ENCODE peak calls at places on chromosomes 2 and 18, in four cellular contexts. D, H, O and J are unnamed samples.

GRCh38 chr2:186570587-186570986 is 19.3 kb upstream of the ITGAV start:
- DNase-seq in D (no peak), H (peak; percentile 52), O (no peak), J (no peak)

GRCh38 chr2:96489261-96489660 is 15.9 kb downstream of the NEURL3 start:
- DNase-seq in D (no peak), H (no peak), O (no peak), J (no peak)

GRCh38 chr18:57900906-57901305 is 97.8 kb upstream of the ATP8B1 start:
- DNase-seq in D (no peak), H (no peak), O (no peak), J (no peak)

GRCh38 chr2:102055346-102055975 is 63.7 kb downstream of the IL1R2 start:
- DNase-seq in D (peak; percentile 56), H (no peak), O (no peak), J (no peak)

GRCh38 chr2:25982273-25982967 is at the start of gene KIF3C:
- DNase-seq in D (peak; percentile 55), H (peak; percentile 77), O (peak; percentile 95), J (no peak)

GRCh38 chr2:230877737-230878598 is 13.2 kb downstream of the ITM2C start:
- DNase-seq in D (no peak), H (no peak), O (no peak), J (no peak)

GRCh38 chr2:147294825-147295392 is 549.9 kb upstream of the ACVR2A start:
- DNase-seq in D (no peak), H (no peak), O (no peak), J (no peak)

GRCh38 chr18:35334821-35335220 is 9.4 kb downstream of the ZNF24 start:
- DNase-seq in D (no peak), H (no peak), O (no peak), J (no peak)

GRCh38 chr2:83196225-83196624 is 1262.9 kb downstream of the SUCLG1 start:
- DNase-seq in D (peak; percentile 20), H (no peak), O (no peak), J (no peak)

GRCh38 chr2:165003443-165004130 is 48.3 kb upstream of the SLC38A11 start:
- DNase-seq in D (no peak), H (no peak), O (no peak), J (no peak)

GRCh38 chr2:241804326-241805276 is 4.4 kb upstream of the NEU4 start:
- DNase-seq in D (no peak), H (no peak), O (peak; percentile 70), J (peak; percentile 66)

GRCh38 chr2:25594991-25595390 is 78.4 kb downstream of the DTNB start:
- DNase-seq in D (no peak), H (no peak), O (no peak), J (no peak)

GRCh38 chr2:91975130-91975491 is 2896.1 kb upstream of the TEKT4 start:
- DNase-seq in D (no peak), H (no peak), O (peak; percentile 60), J (no peak)

GRCh38 chr2:83471708-83472107 is 987.4 kb downstream of the SUCLG1 start:
- DNase-seq in D (no peak), H (no peak), O (no peak), J (no peak)

GRCh38 chr18:74468547-74469014 is 11.5 kb upstream of the DIPK1C start:
- DNase-seq in D (no peak), H (no peak), O (no peak), J (no peak)

DNA sequence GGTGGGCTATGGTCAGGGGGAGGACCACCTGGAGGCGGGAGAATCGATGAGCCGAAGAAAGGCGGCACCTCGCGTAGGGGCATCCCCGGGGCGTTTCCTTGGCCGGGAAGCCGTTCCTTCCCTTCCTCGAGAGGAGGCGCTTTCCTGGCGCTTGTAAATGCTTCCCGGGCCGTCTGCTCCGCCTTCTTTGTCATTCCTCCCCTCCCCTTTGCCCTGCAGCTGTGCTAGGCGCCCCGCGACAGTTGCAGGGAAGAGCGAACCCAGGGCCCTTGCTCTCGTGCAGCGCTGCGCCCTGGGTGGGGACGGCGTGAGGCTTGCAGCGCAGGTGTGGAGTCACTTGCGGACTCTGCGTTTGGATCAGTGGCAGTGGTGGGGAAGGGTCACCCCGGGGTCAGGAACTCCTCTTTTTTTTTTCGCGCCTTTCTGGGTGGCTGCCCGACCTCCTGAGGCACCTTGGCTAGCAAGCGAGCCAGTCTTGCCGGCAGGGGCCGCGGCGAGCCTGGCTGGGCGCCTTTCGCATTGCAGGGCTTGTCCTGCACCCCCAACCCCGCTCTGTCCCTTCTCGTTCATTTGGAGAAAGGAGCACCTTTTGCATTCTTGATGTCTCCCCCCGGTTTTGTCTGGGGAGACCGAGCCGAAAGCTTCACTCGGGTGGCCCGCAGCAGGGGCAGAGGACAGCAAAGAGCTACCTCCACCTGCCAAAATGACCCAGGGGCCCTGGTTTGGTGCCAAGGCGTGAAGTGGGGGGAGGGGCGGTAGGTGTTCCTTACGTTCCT is 858 bp downstream of the KCNS3 start:
- DNase-seq in D (peak; percentile 56), H (no peak), O (peak; percentile 86), J (no peak)
- TF ChIP-seq CTCF in D (peak; percentile 39), H (peak; percentile 41), O (no peak), J (peak; percentile 24)

GRCh38 chr18:33440011-33440383 is 524 bp downstream of the CCDC178 start:
- DNase-seq in D (peak; percentile 18), H (no peak), O (no peak), J (no peak)

GRCh38 chr18:33444699-33445098 is 4.2 kb upstream of the CCDC178 start:
- DNase-seq in D (no peak), H (no peak), O (no peak), J (no peak)

DNA sequence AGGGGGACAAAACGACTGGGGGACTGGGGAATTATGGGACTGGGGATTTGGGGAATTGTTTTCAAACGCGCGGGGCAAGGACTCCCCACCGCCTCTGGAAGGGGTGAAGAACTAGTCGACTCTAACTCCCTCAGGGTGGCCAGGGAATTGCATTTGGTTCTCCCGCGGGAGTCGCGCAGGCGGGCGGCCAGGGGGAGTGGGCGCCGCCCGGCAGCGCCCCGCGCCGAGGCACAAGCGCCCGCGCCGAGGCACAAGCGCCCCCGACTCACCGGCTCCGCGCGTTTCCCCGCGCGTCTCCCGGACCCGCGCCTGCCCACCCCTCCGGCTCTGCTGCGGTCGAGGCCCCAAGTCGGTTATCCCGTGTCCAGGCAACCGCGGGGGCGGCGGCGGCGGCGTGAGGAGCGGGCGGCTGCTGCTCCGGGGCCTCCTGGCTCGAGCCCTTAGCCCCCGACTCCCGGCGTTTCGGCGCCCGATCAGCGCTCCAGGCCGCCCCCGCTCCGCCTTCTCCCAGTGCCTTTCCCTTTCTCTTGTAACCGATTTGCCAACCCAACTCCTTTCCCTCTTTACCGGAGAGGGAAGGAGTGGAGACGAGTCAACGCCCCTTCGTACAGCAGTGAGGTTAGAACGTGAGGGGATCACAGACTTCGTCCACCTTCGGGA is at the start of gene CCDC178:
- DNase-seq in D (peak; percentile 0), H (no peak), O (peak; percentile 74), J (no peak)
- H3K4me3 ChIP-seq in D (peak within 1 kb of the TSS; percentile 66), H (no peak within 1 kb of the TSS), O (peak within 1 kb of the TSS; percentile 22), J (peak within 1 kb of the TSS; percentile 88)

GRCh38 chr2:227323818-227324217 is 1.2 kb upstream of the MFF start:
- DNase-seq in D (no peak), H (no peak), O (no peak), J (no peak)

GRCh38 chr2:227324671-227325055 is 388 bp upstream of the MFF start:
- DNase-seq in D (peak; percentile 6), H (no peak), O (no peak), J (no peak)

GRCh38 chr2:227325824-227326195 is 759 bp downstream of the MFF start:
- DNase-seq in D (peak; percentile 41), H (no peak), O (peak; percentile 75), J (no peak)

GRCh38 chr2:227326783-227327182 is 1.7 kb downstream of the MFF start:
- DNase-seq in D (no peak), H (no peak), O (no peak), J (no peak)

GRCh38 chr2:227325056-227325823 is at the start of gene MFF:
- DNase-seq in D (peak; percentile 94), H (peak; percentile 88), O (peak; percentile 98), J (peak; percentile 65)
- TF ChIP-seq CTCF in D (no peak), H (peak; percentile 50), O (no peak), J (no peak)

DNA sequence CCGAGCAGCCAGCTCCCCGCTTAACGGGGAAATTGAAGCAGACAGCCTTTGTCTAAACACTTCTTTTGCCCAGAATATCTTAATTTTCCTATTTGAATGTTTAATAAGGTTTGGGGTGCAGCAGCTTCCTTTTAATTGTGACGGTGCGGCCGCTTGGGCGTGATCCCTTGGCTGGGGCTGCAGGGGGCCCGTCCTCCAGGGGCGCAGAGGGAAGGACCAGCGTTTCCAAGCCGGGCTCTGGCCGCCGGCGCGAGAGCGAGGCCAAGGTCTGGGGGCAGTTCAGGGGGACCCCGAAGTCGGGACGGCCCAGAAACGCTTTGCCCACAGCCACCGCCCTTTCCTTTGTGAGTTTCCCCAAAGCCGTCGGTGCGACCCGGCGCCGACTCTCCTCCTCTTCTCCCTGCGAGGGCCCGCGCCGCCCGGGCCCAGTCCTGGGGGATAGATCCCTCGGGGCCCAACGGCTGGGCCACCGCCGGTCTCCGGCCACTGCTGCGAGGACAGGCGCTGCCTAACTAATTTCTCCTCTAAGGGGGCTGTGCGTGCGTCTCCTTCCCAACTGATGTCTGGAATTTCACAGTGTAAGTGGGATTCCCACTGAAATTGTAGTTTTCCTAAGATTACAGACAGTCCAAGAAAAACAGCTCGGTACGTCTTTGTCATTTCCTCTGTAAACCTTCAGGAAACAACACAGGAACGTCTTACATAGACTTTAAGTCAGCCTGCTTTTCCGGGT is 139.7 kb upstream of the SIX3 start:
- DNase-seq in D (no peak), H (no peak), O (peak; percentile 78), J (no peak)
- H3K4me3 ChIP-seq in D (no peak overlapping the region), H (no peak overlapping the region), O (no peak overlapping the region), J (no peak overlapping the region)

GRCh38 chr2:240554767-240555493 is 2.9 kb downstream of the ANKMY1 start:
- DNase-seq in D (no peak), H (no peak), O (peak; percentile 60), J (no peak)

GRCh38 chr2:240557101-240557751 is 562 bp downstream of the ANKMY1 start:
- DNase-seq in D (no peak), H (no peak), O (peak; percentile 77), J (no peak)

GRCh38 chr2:240557808-240558207 is at the start of gene ANKMY1:
- DNase-seq in D (peak; percentile 80), H (peak; percentile 80), O (peak; percentile 92), J (no peak)

GRCh38 chr2:240555541-240556250 is 2.1 kb downstream of the ANKMY1 start:
- DNase-seq in D (no peak), H (no peak), O (no peak), J (no peak)

DNA sequence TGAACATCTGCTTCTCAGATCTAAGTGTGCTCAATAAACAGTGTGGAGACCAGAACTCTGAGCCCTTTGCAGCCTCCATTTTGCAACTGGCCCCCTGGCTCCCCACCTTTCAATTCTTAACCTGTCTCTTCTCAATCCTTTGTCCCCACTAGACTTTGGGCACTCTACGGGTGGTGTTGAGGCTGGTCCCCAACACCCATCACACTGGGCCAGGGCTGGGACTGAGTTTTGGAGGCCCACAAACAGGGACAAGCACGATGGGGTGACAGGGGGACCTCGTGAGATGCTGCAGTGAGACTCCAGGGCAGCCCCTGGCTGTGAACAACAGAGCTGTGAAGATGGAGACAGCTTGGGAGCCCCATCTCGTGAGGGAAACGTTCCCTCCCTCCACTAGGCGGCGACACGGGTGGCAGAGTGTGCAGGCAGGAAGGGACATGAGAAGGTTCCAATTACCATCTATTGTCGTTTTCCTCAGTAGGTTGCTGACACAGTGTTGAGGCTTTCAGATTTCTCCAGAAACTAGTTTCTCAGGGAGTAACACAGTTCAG is 1.2 kb downstream of the ANKMY1 start:
- DNase-seq in D (no peak), H (no peak), O (peak; percentile 87), J (no peak)
- TF ChIP-seq CTCF in D (peak; percentile 64), H (peak; percentile 50), O (peak; percentile 44), J (no peak)

GRCh38 chr2:73035899-73036778 is 35.4 kb downstream of the SFXN5 start:
- DNase-seq in D (no peak), H (no peak), O (no peak), J (no peak)
- H3K4me3 ChIP-seq in D (no peak overlapping the region), H (no peak overlapping the region), O (no peak overlapping the region), J (no peak overlapping the region)

GRCh38 chr2:79910643-79911042 is 393.9 kb downstream of the LRRTM1 start:
- DNase-seq in D (no peak), H (no peak), O (no peak), J (no peak)
- TF ChIP-seq CTCF in D (no peak), H (no peak), O (no peak), J (no peak)